ENCODE peak calls at places on chromosomes 16 and 17, in five cellular contexts. One of them, this sample, is unnamed.

GRCh38 chr16:12811441-12812198 is 7.9 kb upstream of the CPPED1 start:
- DNase-seq in fibroblast of pulmonary artery: no peak
- DNase-seq in thoracic aorta: no peak
- DNase-seq in CD4-positive, alpha-beta T cell: no peak
- DNase-seq in sigmoid colon: no peak
- DNase-seq in this sample: no peak

GRCh38 chr16:56606688-56607618 is 1.4 kb upstream of the MT2A start:
- DNase-seq in fibroblast of pulmonary artery: peak; percentile 99
- DNase-seq in thoracic aorta: peak; percentile 77
- DNase-seq in CD4-positive, alpha-beta T cell: no peak
- DNase-seq in sigmoid colon: peak; percentile 95
- DNase-seq in this sample: no peak

GRCh38 chr17:41784207-41784744 is 2.2 kb downstream of the JUP start:
- DNase-seq in fibroblast of pulmonary artery: peak; percentile 83
- DNase-seq in thoracic aorta: no peak
- DNase-seq in CD4-positive, alpha-beta T cell: no peak
- DNase-seq in sigmoid colon: no peak
- DNase-seq in this sample: peak; percentile 55

GRCh38 chr16:24626251-24626650 is 86.9 kb downstream of the RBBP6 start:
- DNase-seq in fibroblast of pulmonary artery: peak; percentile 61
- DNase-seq in thoracic aorta: no peak
- DNase-seq in CD4-positive, alpha-beta T cell: no peak
- DNase-seq in sigmoid colon: no peak
- DNase-seq in this sample: no peak

GRCh38 chr16:22642689-22643088 is 132.0 kb downstream of the NPIPB5 start:
- DNase-seq in fibroblast of pulmonary artery: no peak
- DNase-seq in thoracic aorta: no peak
- DNase-seq in CD4-positive, alpha-beta T cell: no peak
- DNase-seq in sigmoid colon: no peak
- DNase-seq in this sample: no peak

GRCh38 chr17:75830168-75831031 is 13.8 kb downstream of the UNC13D start:
- DNase-seq in fibroblast of pulmonary artery: no peak
- DNase-seq in thoracic aorta: no peak
- DNase-seq in CD4-positive, alpha-beta T cell: no peak
- DNase-seq in sigmoid colon: peak; percentile 63
- DNase-seq in this sample: peak; percentile 78

GRCh38 chr16:57894390-57895080 is 76.4 kb downstream of the CNGB1 start:
- DNase-seq in fibroblast of pulmonary artery: no peak
- DNase-seq in thoracic aorta: no peak
- DNase-seq in CD4-positive, alpha-beta T cell: no peak
- DNase-seq in sigmoid colon: no peak
- DNase-seq in this sample: no peak

GRCh38 chr16:31113420-31114124 is 3.9 kb upstream of the KAT8 start:
- DNase-seq in fibroblast of pulmonary artery: no peak
- DNase-seq in thoracic aorta: no peak
- DNase-seq in CD4-positive, alpha-beta T cell: no peak
- DNase-seq in sigmoid colon: no peak
- DNase-seq in this sample: no peak

GRCh38 chr17:81403671-81404534 is 8.6 kb downstream of the BAHCC1 start:
- DNase-seq in fibroblast of pulmonary artery: no peak
- DNase-seq in thoracic aorta: no peak
- DNase-seq in CD4-positive, alpha-beta T cell: no peak
- DNase-seq in sigmoid colon: no peak
- DNase-seq in this sample: no peak

GRCh38 chr16:57042157-57043111 is 49.9 kb upstream of the CPNE2 start:
- DNase-seq in fibroblast of pulmonary artery: no peak
- DNase-seq in thoracic aorta: no peak
- DNase-seq in CD4-positive, alpha-beta T cell: peak; percentile 34
- DNase-seq in sigmoid colon: no peak
- DNase-seq in this sample: no peak

GRCh38 chr17:39736319-39737165 is 1.2 kb upstream of the GRB7 start:
- DNase-seq in fibroblast of pulmonary artery: no peak
- DNase-seq in thoracic aorta: no peak
- DNase-seq in CD4-positive, alpha-beta T cell: no peak
- DNase-seq in sigmoid colon: no peak
- DNase-seq in this sample: no peak

GRCh38 chr16:61836804-61837398 is 199.3 kb downstream of the CDH8 start:
- DNase-seq in fibroblast of pulmonary artery: peak; percentile 14
- DNase-seq in thoracic aorta: no peak
- DNase-seq in CD4-positive, alpha-beta T cell: no peak
- DNase-seq in sigmoid colon: no peak
- DNase-seq in this sample: no peak

DNA sequence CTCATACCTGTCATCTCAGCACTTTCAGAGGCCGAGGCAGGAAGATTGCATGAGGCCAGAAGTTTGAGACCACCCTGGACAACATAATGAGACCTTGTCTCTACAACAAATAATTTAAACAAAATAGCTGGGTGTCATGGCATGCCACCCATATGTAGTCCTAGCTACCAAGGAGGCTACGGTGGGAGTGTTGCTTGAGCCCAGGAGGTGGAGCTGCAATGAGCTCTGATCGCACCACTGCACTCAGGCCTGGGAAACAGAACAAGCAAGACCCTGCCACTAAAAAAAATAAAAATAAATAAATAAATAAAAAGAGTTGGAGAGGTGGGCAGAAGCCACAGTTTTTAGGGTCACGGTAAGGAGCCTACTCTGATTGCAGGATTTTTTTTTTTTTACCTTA is 136.0 kb downstream of the TANC2 start:
- DNase-seq in fibroblast of pulmonary artery: no peak
- DNase-seq in thoracic aorta: no peak
- DNase-seq in CD4-positive, alpha-beta T cell: no peak
- DNase-seq in sigmoid colon: no peak
- DNase-seq in this sample: no peak
- TF ChIP-seq CTCF in fibroblast of pulmonary artery: no peak
- TF ChIP-seq CTCF in thoracic aorta: no peak
- TF ChIP-seq CTCF in CD4-positive, alpha-beta T cell: no peak
- TF ChIP-seq CTCF in sigmoid colon: no peak
- TF ChIP-seq CTCF in this sample: no peak

GRCh38 chr16:11697319-11697718 is 29.1 kb downstream of the SNN start:
- DNase-seq in fibroblast of pulmonary artery: no peak
- DNase-seq in thoracic aorta: no peak
- DNase-seq in CD4-positive, alpha-beta T cell: no peak
- DNase-seq in sigmoid colon: peak; percentile 6
- DNase-seq in this sample: no peak
- TF ChIP-seq CTCF in fibroblast of pulmonary artery: no peak
- TF ChIP-seq CTCF in thoracic aorta: no peak
- TF ChIP-seq CTCF in CD4-positive, alpha-beta T cell: no peak
- TF ChIP-seq CTCF in sigmoid colon: no peak
- TF ChIP-seq CTCF in this sample: no peak

GRCh38 chr16:82715160-82715559 is 88.4 kb downstream of the CDH13 start:
- DNase-seq in fibroblast of pulmonary artery: no peak
- DNase-seq in thoracic aorta: no peak
- DNase-seq in CD4-positive, alpha-beta T cell: no peak
- DNase-seq in sigmoid colon: no peak
- DNase-seq in this sample: no peak

GRCh38 chr16:82715833-82716232 is 89.1 kb downstream of the CDH13 start:
- DNase-seq in fibroblast of pulmonary artery: peak; percentile 8
- DNase-seq in thoracic aorta: no peak
- DNase-seq in CD4-positive, alpha-beta T cell: no peak
- DNase-seq in sigmoid colon: no peak
- DNase-seq in this sample: no peak

GRCh38 chr16:82709987-82710386 is 83.2 kb downstream of the CDH13 start:
- DNase-seq in fibroblast of pulmonary artery: no peak
- DNase-seq in thoracic aorta: no peak
- DNase-seq in CD4-positive, alpha-beta T cell: no peak
- DNase-seq in sigmoid colon: no peak
- DNase-seq in this sample: no peak

GRCh38 chr16:82713778-82714177 is 87.0 kb downstream of the CDH13 start:
- DNase-seq in fibroblast of pulmonary artery: no peak
- DNase-seq in thoracic aorta: no peak
- DNase-seq in CD4-positive, alpha-beta T cell: no peak
- DNase-seq in sigmoid colon: no peak
- DNase-seq in this sample: no peak
- TF ChIP-seq CTCF in fibroblast of pulmonary artery: no peak
- TF ChIP-seq CTCF in thoracic aorta: no peak
- TF ChIP-seq CTCF in CD4-positive, alpha-beta T cell: no peak
- TF ChIP-seq CTCF in sigmoid colon: no peak
- TF ChIP-seq CTCF in this sample: no peak

DNA sequence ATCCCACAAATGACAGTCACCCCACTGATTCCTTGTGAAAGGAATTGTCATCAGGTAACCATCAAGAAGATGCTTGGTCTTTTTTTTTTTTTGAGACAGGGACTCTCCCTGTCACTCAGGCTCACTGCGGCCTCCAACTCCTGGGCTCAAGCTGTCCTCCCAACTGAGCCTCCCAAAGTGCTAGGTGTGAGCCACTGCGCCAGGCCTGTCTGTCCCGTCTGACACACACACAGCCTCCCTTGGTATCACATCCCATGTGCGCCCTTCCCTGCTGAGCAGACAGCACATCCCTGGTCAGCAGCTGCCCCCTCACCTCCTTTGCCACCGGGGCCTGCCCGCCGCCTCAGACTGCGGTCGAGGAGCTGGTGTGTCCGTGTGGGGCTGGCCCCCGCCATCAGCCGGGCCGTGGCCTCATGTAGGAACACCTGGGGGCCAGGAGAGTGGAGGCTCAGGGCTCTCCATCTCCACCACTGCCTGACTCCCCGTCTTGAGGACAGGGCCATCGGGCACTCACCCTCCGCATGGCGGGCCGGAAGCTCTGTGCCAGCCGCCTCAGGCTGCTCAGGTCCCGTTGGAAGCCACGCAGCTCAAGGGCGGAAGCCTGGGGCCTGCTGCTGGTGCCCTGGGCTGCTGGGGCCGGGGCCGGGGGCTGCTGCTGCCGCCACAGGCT is 23.6 kb downstream of the SREBF1 start:
- DNase-seq in fibroblast of pulmonary artery: no peak
- DNase-seq in thoracic aorta: no peak
- DNase-seq in CD4-positive, alpha-beta T cell: no peak
- DNase-seq in sigmoid colon: no peak
- DNase-seq in this sample: no peak
- TF ChIP-seq CTCF in fibroblast of pulmonary artery: no peak
- TF ChIP-seq CTCF in thoracic aorta: no peak
- TF ChIP-seq CTCF in CD4-positive, alpha-beta T cell: no peak
- TF ChIP-seq CTCF in sigmoid colon: no peak
- TF ChIP-seq CTCF in this sample: no peak

GRCh38 chr16:65116216-65116615 is 5.6 kb downstream of the CDH11 start:
- DNase-seq in fibroblast of pulmonary artery: no peak
- DNase-seq in thoracic aorta: no peak
- DNase-seq in CD4-positive, alpha-beta T cell: no peak
- DNase-seq in sigmoid colon: no peak
- DNase-seq in this sample: no peak

GRCh38 chr16:65111306-65111705 is 10.6 kb downstream of the CDH11 start:
- DNase-seq in fibroblast of pulmonary artery: no peak
- DNase-seq in thoracic aorta: no peak
- DNase-seq in CD4-positive, alpha-beta T cell: no peak
- DNase-seq in sigmoid colon: no peak
- DNase-seq in this sample: no peak

GRCh38 chr16:65116818-65117430 is 4.9 kb downstream of the CDH11 start:
- DNase-seq in fibroblast of pulmonary artery: no peak
- DNase-seq in thoracic aorta: no peak
- DNase-seq in CD4-positive, alpha-beta T cell: no peak
- DNase-seq in sigmoid colon: no peak
- DNase-seq in this sample: no peak

GRCh38 chr16:65113441-65113840 is 8.4 kb downstream of the CDH11 start:
- DNase-seq in fibroblast of pulmonary artery: no peak
- DNase-seq in thoracic aorta: no peak
- DNase-seq in CD4-positive, alpha-beta T cell: no peak
- DNase-seq in sigmoid colon: no peak
- DNase-seq in this sample: no peak

DNA sequence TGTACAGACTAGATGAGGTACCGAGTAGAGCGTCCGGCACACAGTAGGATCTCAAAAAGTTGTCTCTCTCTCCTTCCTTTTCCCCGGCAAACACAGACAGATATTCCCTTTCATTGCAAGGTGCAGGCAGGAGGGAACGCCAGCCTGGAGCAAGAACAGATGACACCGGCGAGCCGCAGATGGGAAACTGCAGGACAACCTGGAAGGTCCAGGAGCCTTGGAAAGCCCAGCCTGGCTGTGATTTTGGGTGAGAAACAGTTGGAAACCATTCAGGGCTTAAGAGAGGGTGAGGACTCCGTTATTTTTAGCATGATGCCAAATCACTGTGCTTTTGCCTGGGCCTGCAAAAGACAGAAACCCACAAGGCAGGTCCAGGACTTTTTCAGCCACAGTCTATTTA is 7.3 kb downstream of the CDH11 start:
- DNase-seq in fibroblast of pulmonary artery: no peak
- DNase-seq in thoracic aorta: no peak
- DNase-seq in CD4-positive, alpha-beta T cell: no peak
- DNase-seq in sigmoid colon: no peak
- DNase-seq in this sample: no peak
- TF ChIP-seq CTCF in fibroblast of pulmonary artery: no peak
- TF ChIP-seq CTCF in thoracic aorta: no peak
- TF ChIP-seq CTCF in CD4-positive, alpha-beta T cell: no peak
- TF ChIP-seq CTCF in sigmoid colon: no peak
- TF ChIP-seq CTCF in this sample: no peak